ENCODE peak calls at places on chromosomes 4 and X, in six cellular contexts. B is K562, D is PC-3, X is brain microvascular endothelial cell, G is OCI-LY7, S is neuronal stem cell. F is an unnamed sample.

GRCh38 chrX:83916525-83916924 is 55.6 kb downstream of the CYLC1 start:
- DNase-seq in X (no peak), S (no peak), B (peak), D (peak), G (peak), F (no peak)

GRCh38 chrX:776061-776460 is 145.5 kb downstream of the SHOX start:
- DNase-seq in S (no peak), B (no peak), X (no peak), G (no peak), D (no peak), F (no peak)

GRCh38 chrX:15343075-15343476 is 7.8 kb upstream of the PIGA start:
- DNase-seq in X (no peak), S (no peak), G (no peak), D (peak), B (no peak), F (no peak)

GRCh38 chrX:39144965-39145364 is 343.7 kb downstream of the MID1IP1 start:
- DNase-seq in D (no peak), X (no peak), S (no peak), B (no peak), G (peak), F (no peak)

GRCh38 chr4:94168321-94168720 is 39.3 kb upstream of the SMARCAD1 start:
- DNase-seq in B (no peak), S (no peak), G (no peak), D (no peak), X (peak), F (no peak)

GRCh38 chrX:136662104-136662503 is 14.1 kb downstream of the CD40LG start:
- DNase-seq in G (no peak), B (no peak), D (no peak), S (no peak), X (no peak), F (no peak)

GRCh38 chr4:34261799-34262314 is 1982.5 kb downstream of the ARAP2 start:
- DNase-seq in B (no peak), S (no peak), X (no peak), G (no peak), D (peak), F (no peak)

GRCh38 chrX:14508025-14508690 is 21.2 kb upstream of the GLRA2 start:
- DNase-seq in D (peak), X (no peak), G (no peak), S (no peak), B (no peak), F (no peak)

GRCh38 chr4:128591482-128591881 is 218.0 kb upstream of the JADE1 start:
- DNase-seq in B (no peak), D (no peak), G (no peak), S (no peak), X (no peak), F (no peak)

GRCh38 chr4:123804171-123804721 is 407.7 kb downstream of the SPRY1 start:
- DNase-seq in S (no peak), D (no peak), B (no peak), X (no peak), G (no peak), F (no peak)

GRCh38 chr4:82362565-82362964 is 11.2 kb downstream of the HNRNPD start:
- DNase-seq in B (no peak), D (no peak), X (no peak), S (no peak), G (no peak), F (no peak)

GRCh38 chr4:7327341-7327885 is 107.3 kb downstream of the PSAPL1 start:
- DNase-seq in D (no peak), G (no peak), S (no peak), X (no peak), B (no peak), F (no peak)

GRCh38 chr4:76087007-76087769 is 12.7 kb downstream of the ART3 start:
- DNase-seq in D (peak), X (peak), B (peak), S (peak), G (no peak), F (no peak)

GRCh38 chr4:114535725-114536124 is 62.9 kb upstream of the UGT8 start:
- DNase-seq in B (no peak), G (no peak), X (no peak), D (no peak), S (no peak), F (no peak)

GRCh38 chr4:19381068-19381467 is 870.6 kb upstream of the SLIT2 start:
- DNase-seq in X (no peak), G (no peak), B (no peak), D (peak), S (no peak), F (no peak)

GRCh38 chr4:42570221-42570620 is 86.7 kb downstream of the ATP8A1 start:
- DNase-seq in S (peak), D (no peak), G (no peak), B (no peak), X (no peak), F (peak)

DNA sequence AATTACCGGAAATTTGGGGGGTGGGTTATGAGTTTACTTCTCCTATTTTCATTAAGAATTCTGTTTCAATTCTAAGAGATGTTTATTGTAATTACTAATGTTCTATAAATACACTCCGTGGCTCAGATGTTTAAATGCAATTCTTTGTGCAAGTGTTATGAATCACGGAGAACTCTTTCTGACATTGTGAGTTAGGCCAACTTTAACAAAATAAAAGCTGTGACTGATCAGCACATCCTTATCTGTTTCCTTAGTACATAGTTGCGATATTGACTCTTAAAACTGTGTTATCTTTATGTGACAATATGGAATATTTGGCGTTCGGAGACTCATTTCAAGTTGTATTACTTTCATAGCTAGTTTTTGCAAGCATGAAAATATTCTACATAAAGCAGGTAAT is 902 bp downstream of the KLHL4 start:
- DNase-seq in S (no peak), G (no peak), X (no peak), D (peak), B (no peak), F (no peak)
- H3K4me3 ChIP-seq in S (peak), G (no peak), X (peak), D (peak), B (no peak), F (no peak)

GRCh38 chr4:104490096-104490769 is 4.5 kb downstream of the CXXC4 start:
- DNase-seq in S (no peak), D (no peak), G (no peak), B (no peak), X (no peak), F (peak)

GRCh38 chr4:104488151-104488550 is 6.5 kb downstream of the CXXC4 start:
- DNase-seq in G (no peak), B (no peak), X (no peak), D (no peak), S (no peak), F (no peak)

GRCh38 chr4:104486702-104487101 is 8.0 kb downstream of the CXXC4 start:
- DNase-seq in D (no peak), S (no peak), X (no peak), G (no peak), B (no peak), F (no peak)

GRCh38 chr4:104489731-104490095 is 5.0 kb downstream of the CXXC4 start:
- DNase-seq in S (no peak), X (no peak), G (no peak), B (no peak), D (no peak), F (no peak)

DNA sequence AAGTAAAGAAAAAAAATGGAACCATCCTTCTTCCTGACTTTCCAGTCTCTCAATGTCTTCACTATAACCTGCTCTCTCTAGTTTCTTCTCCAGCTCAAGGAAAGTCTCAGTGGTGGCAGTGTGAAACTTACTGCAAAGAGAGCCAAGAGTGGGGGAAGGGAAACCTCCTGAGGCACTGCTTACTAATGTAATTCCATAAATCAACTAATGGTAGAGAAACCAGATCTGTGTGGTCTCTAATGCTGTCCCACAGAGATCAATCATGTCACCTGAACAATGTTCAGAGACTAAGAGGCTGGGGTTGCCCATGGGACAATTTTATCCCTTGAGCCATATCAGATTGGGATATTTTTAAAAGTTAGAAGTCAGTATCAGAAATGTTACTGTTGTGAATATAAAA is 7.6 kb downstream of the CXXC4 start:
- DNase-seq in B (no peak), D (no peak), X (no peak), G (no peak), S (no peak), F (no peak)
- H3K27ac ChIP-seq in B (no peak), D (no peak), X (no peak), G (no peak), S (no peak), F (no peak)

DNA sequence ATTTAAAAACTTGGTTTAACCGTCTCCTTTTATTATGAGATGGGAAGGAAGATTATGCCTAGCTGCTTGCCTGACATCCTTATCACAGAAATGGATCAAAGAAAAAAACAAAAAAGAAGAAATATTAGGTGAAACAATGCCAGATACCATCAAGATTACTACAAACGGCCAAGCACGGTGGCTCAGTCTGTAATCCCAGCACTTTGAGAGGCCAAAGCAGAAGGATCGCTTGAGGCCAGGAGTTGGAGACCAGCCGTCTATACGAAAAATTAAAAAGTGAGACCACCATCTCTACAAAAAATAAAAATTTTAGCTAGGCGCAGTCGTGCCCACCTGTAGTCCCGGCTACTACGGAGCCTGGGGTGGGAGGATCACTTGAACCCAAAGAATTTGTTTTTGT is 2.3 kb downstream of the FRYL start:
- DNase-seq in S (no peak), G (no peak), D (peak), X (no peak), B (no peak), F (no peak)
- H3K4me3 ChIP-seq in S (peak), G (peak), D (peak), X (no peak), B (peak), F (peak)

DNA sequence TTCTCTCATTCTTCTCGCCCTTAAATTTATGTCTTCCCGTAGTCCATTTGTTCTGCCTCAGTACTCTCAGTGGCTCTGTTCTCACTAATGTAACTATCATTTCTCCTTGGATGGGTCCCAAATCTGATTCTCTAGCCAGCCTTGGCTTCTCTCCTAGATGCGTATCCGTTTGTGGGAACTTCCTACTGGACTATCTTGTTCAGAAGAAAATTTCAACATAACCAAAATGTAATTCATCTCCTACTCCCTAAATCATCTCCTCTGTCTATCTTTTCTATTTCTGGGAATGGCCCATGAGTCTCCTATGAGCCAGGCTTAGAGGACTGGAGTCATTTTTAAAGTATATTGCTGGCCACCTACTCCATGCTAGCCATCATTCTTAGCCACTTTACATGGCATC is 4.4 kb upstream of the C4orf36 start:
- DNase-seq in G (no peak), D (no peak), X (no peak), S (no peak), B (no peak), F (no peak)
- H3K27ac ChIP-seq in G (no peak), D (no peak), X (no peak), S (no peak), B (no peak), F (no peak)

F was measured in sigmoid colon.